ENCODE peak calls at places on chromosomes 4 and X, in eight cellular contexts. X, V, A, C, F, R, Y and B are unnamed samples.

GRCh38 chr4:185209031-185209851 is at the start of gene SNX25:
- DNase-seq in F (peak; percentile 94), V (peak; percentile 94), A (no peak), C (peak; percentile 87), R (peak; percentile 91), Y (no peak), X (peak; percentile 80), B (peak; percentile 91)

GRCh38 chr4:96102541-96103018 is 262.7 kb downstream of the PDHA2 start:
- DNase-seq in R (no peak), C (no peak), X (peak; percentile 4), Y (no peak), A (no peak), V (no peak), F (no peak), B (peak; percentile 23)

GRCh38 chrX:119067023-119067739 is 5.6 kb upstream of the CT47C1 start:
- DNase-seq in C (peak; percentile 80), Y (no peak), X (peak; percentile 82), F (no peak), A (no peak), R (peak; percentile 63), V (peak; percentile 64), B (peak; percentile 74)

GRCh38 chrX:99301990-99302389 is 1108.1 kb downstream of the PCDH19 start:
- DNase-seq in V (no peak), X (peak; percentile 18), F (no peak), Y (no peak), R (no peak), C (peak; percentile 2), A (peak; percentile 1), B (no peak)

GRCh38 chrX:118976599-118977340 is 2.4 kb downstream of the LONRF3 start:
- DNase-seq in A (no peak), R (peak; percentile 74), V (peak; percentile 57), F (peak; percentile 81), C (peak; percentile 31), Y (no peak), X (peak; percentile 70), B (peak; percentile 7)

GRCh38 chr4:184644553-184645307 is 4.5 kb downstream of the CASP3 start:
- DNase-seq in R (no peak), Y (no peak), F (no peak), A (no peak), V (no peak), X (no peak), C (peak; percentile 53), B (no peak)

GRCh38 chr4:72858328-72858727 is 211.2 kb downstream of the COX18 start:
- DNase-seq in V (no peak), C (peak; percentile 80), F (no peak), A (no peak), Y (peak; percentile 46), R (no peak), X (peak; percentile 79), B (peak; percentile 81)

GRCh38 chr4:41644288-41644914 is 104.1 kb downstream of the PHOX2B start:
- DNase-seq in A (peak; percentile 77), X (no peak), V (peak; percentile 70), F (peak; percentile 80), C (peak; percentile 55), R (peak; percentile 83), Y (no peak), B (peak; percentile 30)

GRCh38 chr4:1325176-1325480 is 21.9 kb upstream of the UVSSA start:
- DNase-seq in X (no peak), Y (no peak), A (no peak), F (peak; percentile 31), R (no peak), C (no peak), V (no peak), B (no peak)

GRCh38 chr4:1321486-1321885 is 25.5 kb upstream of the UVSSA start:
- DNase-seq in F (peak; percentile 44), Y (no peak), R (no peak), A (no peak), C (no peak), X (no peak), V (no peak), B (no peak)

GRCh38 chr4:1321946-1322650 is 24.9 kb upstream of the UVSSA start:
- DNase-seq in R (no peak), V (no peak), C (no peak), Y (no peak), X (no peak), A (no peak), F (peak; percentile 49), B (no peak)

GRCh38 chr4:1323635-1324442 is 23.2 kb upstream of the UVSSA start:
- DNase-seq in A (no peak), X (peak; percentile 87), Y (peak; percentile 57), V (no peak), R (no peak), C (peak; percentile 85), F (peak; percentile 22), B (peak; percentile 51)

DNA sequence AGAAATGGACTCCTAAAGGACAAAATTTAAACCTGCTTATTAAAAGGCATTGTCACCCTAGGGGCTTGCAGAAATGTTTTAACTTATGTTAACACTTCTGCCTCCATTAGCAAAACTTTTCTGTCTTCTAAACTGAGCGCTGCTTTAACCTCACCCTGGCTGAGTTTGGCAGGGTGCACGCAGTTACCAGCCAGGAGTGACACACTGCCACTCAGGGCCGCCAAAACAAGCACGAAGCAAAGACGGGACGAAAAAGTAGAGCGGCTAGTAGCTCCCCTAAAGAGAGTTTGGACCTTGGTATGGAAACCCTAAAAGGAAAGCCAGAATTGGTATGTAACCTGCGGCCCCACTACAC is 23.8 kb upstream of the UVSSA start:
- DNase-seq in A (no peak), R (no peak), C (no peak), X (no peak), F (no peak), V (no peak), Y (no peak), B (no peak)
- H3K36me3 ChIP-seq in A (peaks cover 23% of the 10 kb centered on the region), R (no peaks in the 10 kb centered on the region), C (peaks cover 34% of the 10 kb centered on the region), X (peaks cover 7% of the 10 kb centered on the region), F (peaks cover 5% of the 10 kb centered on the region), V (peaks cover 8% of the 10 kb centered on the region), Y (peaks cover 45% of the 10 kb centered on the region), B (peaks cover 62% of the 10 kb centered on the region)

GRCh38 chr4:181564616-181565015 is 678.6 kb upstream of the TENM3 start:
- DNase-seq in X (no peak), F (no peak), A (no peak), V (no peak), R (no peak), C (no peak), Y (no peak), B (no peak)

GRCh38 chr4:181569553-181569952 is 673.6 kb upstream of the TENM3 start:
- DNase-seq in X (peak; percentile 15), C (peak; percentile 46), F (no peak), R (no peak), V (no peak), A (no peak), Y (no peak), B (peak; percentile 74)

GRCh38 chr4:181562399-181562798 is 680.8 kb upstream of the TENM3 start:
- DNase-seq in A (no peak), Y (no peak), R (no peak), X (no peak), C (no peak), V (no peak), F (no peak), B (no peak)

GRCh38 chr4:181566490-181566889 is 676.7 kb upstream of the TENM3 start:
- DNase-seq in X (no peak), R (no peak), F (no peak), Y (no peak), A (no peak), V (no peak), C (no peak), B (peak; percentile 69)
- H3K36me3 ChIP-seq in X (no peaks in the 10 kb centered on the region), R (no peaks in the 10 kb centered on the region), F (no peaks in the 10 kb centered on the region), Y (no peaks in the 10 kb centered on the region), A (no peaks in the 10 kb centered on the region), V (no peaks in the 10 kb centered on the region), C (no peaks in the 10 kb centered on the region), B (no peaks in the 10 kb centered on the region)

GRCh38 chr4:121688261-121688660 is 8.5 kb downstream of the ANXA5 start:
- DNase-seq in R (no peak), F (no peak), X (no peak), V (no peak), C (no peak), A (no peak), Y (no peak), B (no peak)

GRCh38 chr4:121686265-121686664 is 10.5 kb downstream of the ANXA5 start:
- DNase-seq in Y (no peak), A (no peak), V (no peak), F (no peak), C (no peak), R (no peak), X (peak; percentile 79), B (no peak)

GRCh38 chr4:121685257-121685656 is 11.5 kb downstream of the ANXA5 start:
- DNase-seq in C (no peak), R (no peak), A (no peak), Y (no peak), V (no peak), F (no peak), X (no peak), B (no peak)

GRCh38 chr4:121690001-121690400 is 6.8 kb downstream of the ANXA5 start:
- DNase-seq in R (no peak), Y (no peak), A (no peak), C (peak; percentile 74), F (no peak), X (peak; percentile 42), V (no peak), B (peak; percentile 55)

DNA sequence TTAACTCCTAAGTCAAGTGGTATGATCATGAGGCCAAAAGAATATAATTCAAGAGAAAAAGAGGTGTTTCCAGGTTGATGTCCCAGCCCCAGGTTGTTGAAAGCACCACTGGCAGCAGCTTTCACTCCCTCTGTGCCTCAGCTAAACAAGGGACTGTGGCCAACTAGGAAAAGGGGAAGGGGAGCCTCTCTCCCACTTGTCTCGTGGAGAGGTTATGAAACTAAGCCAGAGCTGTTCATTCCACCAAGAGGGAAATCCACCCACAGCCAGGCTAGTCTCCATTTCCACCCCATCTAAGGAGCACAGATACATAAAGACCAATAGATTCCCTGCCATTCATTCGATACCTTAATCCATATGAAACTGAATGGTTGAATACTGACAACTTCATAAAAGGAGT is 8.1 kb downstream of the ANXA5 start:
- DNase-seq in Y (no peak), C (no peak), X (no peak), R (no peak), F (no peak), V (no peak), A (no peak), B (no peak)
- H3K36me3 ChIP-seq in Y (peaks cover 12% of the 10 kb centered on the region), C (peaks cover 56% of the 10 kb centered on the region), X (peaks cover 46% of the 10 kb centered on the region), R (no peaks in the 10 kb centered on the region), F (no peaks in the 10 kb centered on the region), V (peaks cover 2% of the 10 kb centered on the region), A (no peaks in the 10 kb centered on the region), B (peaks cover 59% of the 10 kb centered on the region)

GRCh38 chr4:113759696-113760093 is 1.8 kb downstream of the CAMK2D start:
- DNase-seq in V (no peak), X (no peak), F (no peak), Y (no peak), C (peak; percentile 45), R (no peak), A (no peak), B (peak; percentile 52)

GRCh38 chr4:113757486-113757885 is 4.1 kb downstream of the CAMK2D start:
- DNase-seq in X (no peak), C (no peak), F (no peak), R (no peak), Y (no peak), A (no peak), V (no peak), B (no peak)

GRCh38 chr4:113758361-113758760 is 3.2 kb downstream of the CAMK2D start:
- DNase-seq in Y (peak; percentile 95), R (no peak), X (peak; percentile 42), F (no peak), C (peak; percentile 77), A (no peak), V (no peak), B (peak; percentile 68)

GRCh38 chr4:113760094-113760851 is 1.3 kb downstream of the CAMK2D start:
- DNase-seq in A (no peak), F (peak; percentile 54), X (peak; percentile 40), V (peak; percentile 23), C (peak; percentile 65), R (peak; percentile 66), Y (no peak), B (peak; percentile 68)

GRCh38 chr4:113756005-113756410 is 5.5 kb downstream of the CAMK2D start:
- DNase-seq in V (no peak), F (no peak), Y (no peak), X (peak; percentile 63), R (no peak), C (peak; percentile 73), A (no peak), B (peak; percentile 69)
- H3K36me3 ChIP-seq in V (no peaks in the 10 kb centered on the region), F (no peaks in the 10 kb centered on the region), Y (no peaks in the 10 kb centered on the region), X (no peaks in the 10 kb centered on the region), R (no peaks in the 10 kb centered on the region), C (peaks cover 29% of the 10 kb centered on the region), A (no peaks in the 10 kb centered on the region), B (peaks cover 46% of the 10 kb centered on the region)